ENCODE peak calls at places on chromosomes 13 and 19, in five cellular contexts. J is stimulated activated CD4-positive, alpha-beta T cell treated with anti-CD3 and anti-CD28 coated beads, Interleukin-4, amount 100 ng/mL, for 24 hours; Z is ELR; B is Caco-2; S is K562. N is an unnamed sample.
A peak's percentile ranks its signal among the peaks of the same experiment; 100 is the strongest.

GRCh38 chr19:35328851-35329285 is at the start of gene CD22:
- DNase-seq in J (no peak), Z (no peak), B (no peak), S (no peak), N (no peak)

GRCh38 chr19:35509018-35509652 is 4.3 kb downstream of the DMKN start:
- DNase-seq in J (peak; percentile 37), Z (no peak), B (peak; percentile 84), S (no peak), N (no peak)

GRCh38 chr19:964116-964520 is 20.0 kb upstream of the WDR18 start:
- DNase-seq in J (no peak), Z (no peak), B (no peak), S (no peak), N (no peak)

GRCh38 chr13:27466513-27466912 is 16.1 kb upstream of the MTIF3 start:
- DNase-seq in J (no peak), Z (no peak), B (no peak), S (no peak), N (no peak)

GRCh38 chr13:77979721-77980377 is 61.2 kb upstream of the EDNRB start:
- DNase-seq in J (no peak), Z (peak; percentile 4), B (no peak), S (no peak), N (no peak)

GRCh38 chr13:50588736-50589135 is 254.8 kb downstream of the DLEU7 start:
- DNase-seq in J (no peak), Z (no peak), B (no peak), S (no peak), N (no peak)

GRCh38 chr13:75512253-75512652 is 25.4 kb downstream of the COMMD6 start:
- DNase-seq in J (no peak), Z (no peak), B (no peak), S (no peak), N (no peak)

GRCh38 chr13:40539954-40540706 is 126.3 kb downstream of the FOXO1 start:
- DNase-seq in J (no peak), Z (peak; percentile 75), B (peak; percentile 63), S (no peak), N (peak; percentile 31)

GRCh38 chr13:73984949-73985691 is 149.1 kb downstream of the KLF12 start:
- DNase-seq in J (peak; percentile 83), Z (no peak), B (no peak), S (no peak), N (no peak)

GRCh38 chr13:19606152-19606551 is 27.3 kb upstream of the MPHOSPH8 start:
- DNase-seq in J (no peak), Z (peak; percentile 64), B (no peak), S (no peak), N (no peak)

GRCh38 chr19:32336259-32337111 is 8.9 kb upstream of the ZNF507 start:
- DNase-seq in J (no peak), Z (no peak), B (peak; percentile 23), S (no peak), N (no peak)

GRCh38 chr19:48770223-48770622 is 14.9 kb downstream of the FGF21 start:
- DNase-seq in J (no peak), Z (peak; percentile 68), B (no peak), S (no peak), N (peak; percentile 84)

GRCh38 chr13:76894401-76895110 is 8.4 kb upstream of the KCTD12 start:
- DNase-seq in J (no peak), Z (no peak), B (no peak), S (no peak), N (no peak)

GRCh38 chr13:46389457-46389856 is 2.4 kb upstream of the RUBCNL start:
- DNase-seq in J (no peak), Z (no peak), B (no peak), S (no peak), N (no peak)

GRCh38 chr13:57631607-57632275 is at the start of gene PCDH17:
- DNase-seq in J (no peak), Z (no peak), B (no peak), S (no peak), N (no peak)

GRCh38 chr19:3224346-3225325 is at the start of gene CELF5:
- DNase-seq in J (peak; percentile 46), Z (peak; percentile 54), B (peak; percentile 71), S (peak; percentile 97), N (no peak)

GRCh38 chr13:27001705-27002104 is 169.9 kb downstream of the USP12 start:
- DNase-seq in J (no peak), Z (no peak), B (peak; percentile 27), S (no peak), N (no peak)

GRCh38 chr13:98563071-98563470 is 13.8 kb downstream of the STK24 start:
- DNase-seq in J (no peak), Z (peak; percentile 54), B (no peak), S (no peak), N (no peak)

GRCh38 chr13:35164324-35164932 is 222.4 kb downstream of the NBEA start:
- DNase-seq in J (no peak), Z (peak; percentile 65), B (peak; percentile 7), S (peak; percentile 17), N (no peak)

GRCh38 chr19:3968556-3969434 is 2.1 kb downstream of the DAPK3 start:
- DNase-seq in J (no peak), Z (peak; percentile 100), B (peak; percentile 93), S (peak; percentile 50), N (peak; percentile 95)

GRCh38 chr13:97021241-97021640 is 27.0 kb upstream of the OXGR1 start:
- DNase-seq in J (no peak), Z (no peak), B (peak; percentile 30), S (no peak), N (no peak)

GRCh38 chr19:10009269-10009665 is 1.0 kb downstream of the COL5A3 start:
- DNase-seq in J (peak; percentile 26), Z (peak; percentile 79), B (peak; percentile 60), S (peak; percentile 95), N (no peak)

GRCh38 chr19:45569619-45570421 is 14.8 kb downstream of the OPA3 start:
- DNase-seq in J (peak; percentile 57), Z (peak; percentile 59), B (peak; percentile 77), S (peak; percentile 77), N (no peak)

GRCh38 chr13:29654807-29655547 is 59.5 kb upstream of the SLC7A1 start:
- DNase-seq in J (no peak), Z (peak; percentile 89), B (no peak), S (no peak), N (peak; percentile 66)

GRCh38 chr13:40546047-40546446 is 120.4 kb downstream of the FOXO1 start:
- DNase-seq in J (no peak), Z (no peak), B (no peak), S (no peak), N (no peak)

GRCh38 chr19:16462757-16463250 is 9.0 kb downstream of the EPS15L1 start:
- DNase-seq in J (no peak), Z (peak; percentile 50), B (no peak), S (no peak), N (no peak)

GRCh38 chr13:95185851-95186250 is 115.4 kb downstream of the ABCC4 start:
- DNase-seq in J (peak; percentile 33), Z (no peak), B (no peak), S (no peak), N (no peak)